ENCODE peak calls at places on chromosomes 7 and 10, in eight cellular contexts. J is mesendoderm, S is hepatocyte, R is dorsolateral prefrontal cortex, G is pancreas, H is ascending aorta, K is small intestine, X is sigmoid colon. V is an unnamed sample.

GRCh38 chr10:1273372-1274097 is 217.3 kb downstream of the WDR37 start:
- DNase-seq in J (no peak), S (no peak), R (no peak), G (no peak), H (no peak), K (no peak), X (no peak), V (no peak)

GRCh38 chr10:987635-987905 is 664 bp upstream of the GTPBP4 start:
- DNase-seq in J (peak; percentile 41), S (no peak), R (no peak), G (no peak), H (no peak), K (no peak), X (no peak), V (peak; percentile 9)

GRCh38 chr10:98467506-98468318 is 21.0 kb upstream of the HPS1 start:
- DNase-seq in J (peak; percentile 93), S (peak; percentile 92), R (peak; percentile 63), G (peak; percentile 76), H (no peak), K (peak; percentile 90), X (peak; percentile 89), V (peak; percentile 68)

GRCh38 chr10:33476757-33477273 is 142.3 kb upstream of the NRP1 start:
- DNase-seq in J (no peak), S (no peak), R (no peak), G (no peak), H (no peak), K (no peak), X (no peak), V (no peak)

GRCh38 chr10:46077616-46078268 is 31.7 kb upstream of the MSMB start:
- DNase-seq in J (no peak), S (no peak), R (no peak), G (no peak), H (no peak), K (no peak), X (no peak), V (no peak)

GRCh38 chr7:158442260-158442659 is 145.4 kb downstream of the PTPRN2 start:
- DNase-seq in J (peak; percentile 46), S (peak; percentile 35), R (no peak), G (no peak), H (no peak), K (no peak), X (no peak), V (no peak)

GRCh38 chr10:13712799-13713581 is 126.2 kb downstream of the PRPF18 start:
- DNase-seq in J (peak; percentile 84), S (peak; percentile 36), R (no peak), G (peak; percentile 38), H (peak; percentile 64), K (peak; percentile 14), X (peak; percentile 93), V (no peak)

GRCh38 chr7:98470131-98470985 is 69.5 kb upstream of the BAIAP2L1 start:
- DNase-seq in J (peak; percentile 86), S (peak; percentile 86), R (no peak), G (peak; percentile 85), H (no peak), K (peak; percentile 84), X (no peak), V (no peak)

GRCh38 chr10:121596668-121597503 is 1.4 kb downstream of the FGFR2 start:
- DNase-seq in J (peak; percentile 85), S (peak; percentile 85), R (no peak), G (no peak), H (no peak), K (peak; percentile 9), X (peak; percentile 85), V (peak; percentile 53)

GRCh38 chr7:141126107-141126506 is 52.2 kb downstream of the TMEM178B start:
- DNase-seq in J (no peak), S (no peak), R (no peak), G (no peak), H (no peak), K (no peak), X (no peak), V (no peak)

GRCh38 chr10:79158004-79158340 is 89.2 kb downstream of the ZMIZ1 start:
- DNase-seq in J (no peak), S (no peak), R (no peak), G (no peak), H (no peak), K (no peak), X (no peak), V (no peak)

GRCh38 chr7:150357277-150357676 is 11.3 kb upstream of the REPIN1 start:
- DNase-seq in J (no peak), S (no peak), R (no peak), G (no peak), H (no peak), K (no peak), X (peak; percentile 51), V (no peak)

GRCh38 chr7:127251048-127251451 is 1.7 kb downstream of the GRM8 start:
- DNase-seq in J (no peak), S (no peak), R (no peak), G (no peak), H (no peak), K (no peak), X (no peak), V (no peak)

GRCh38 chr10:96642973-96643372 is 56.2 kb upstream of the TM9SF3 start:
- DNase-seq in J (peak; percentile 52), S (peak; percentile 55), R (peak; percentile 54), G (peak; percentile 85), H (peak; percentile 29), K (peak; percentile 65), X (peak; percentile 70), V (peak; percentile 30)

GRCh38 chr10:113303747-113304146 is 249.1 kb upstream of the HABP2 start:
- DNase-seq in J (no peak), S (peak; percentile 39), R (no peak), G (no peak), H (no peak), K (no peak), X (no peak), V (no peak)

GRCh38 chr10:28442375-28442774 is 90.5 kb upstream of the WAC start:
- DNase-seq in J (no peak), S (no peak), R (no peak), G (no peak), H (no peak), K (no peak), X (no peak), V (no peak)

GRCh38 chr7:157006205-157006747 is 4.2 kb downstream of the MNX1 start:
- DNase-seq in J (peak; percentile 33), S (no peak), R (no peak), G (peak; percentile 15), H (no peak), K (peak; percentile 85), X (no peak), V (no peak)

GRCh38 chr7:144629011-144629410 is 206.8 kb downstream of the TPK1 start:
- DNase-seq in J (peak; percentile 51), S (no peak), R (no peak), G (no peak), H (no peak), K (no peak), X (no peak), V (no peak)

GRCh38 chr7:32942783-32943653 is 14.2 kb upstream of the FKBP9 start:
- DNase-seq in J (peak; percentile 87), S (peak; percentile 94), R (peak; percentile 57), G (peak; percentile 84), H (peak; percentile 45), K (peak; percentile 85), X (peak; percentile 89), V (peak; percentile 84)

GRCh38 chr7:16129431-16130126 is 291.8 kb downstream of the CRPPA start:
- DNase-seq in J (no peak), S (no peak), R (no peak), G (no peak), H (no peak), K (no peak), X (no peak), V (no peak)

DNA sequence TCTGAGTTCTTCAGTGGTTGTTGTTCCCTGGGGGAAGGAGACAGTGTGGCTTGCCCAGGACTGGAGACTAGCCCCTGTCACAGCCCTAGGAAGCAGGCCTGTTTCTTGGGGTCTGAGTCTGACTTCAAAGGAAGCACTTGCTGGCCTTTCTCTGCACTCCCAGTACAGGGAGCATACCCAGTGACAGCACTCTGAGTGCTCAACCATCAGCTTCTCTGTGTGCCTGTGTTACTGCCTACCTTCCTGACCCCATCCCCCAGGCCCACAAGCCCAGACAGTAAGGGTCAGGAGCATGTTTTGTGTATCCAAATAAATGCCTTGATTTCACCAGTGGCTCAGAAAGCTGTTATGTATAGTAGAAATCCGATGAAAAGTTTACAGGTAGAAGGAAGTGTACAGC is 48.9 kb downstream of the OGDH start:
- DNase-seq in J (no peak), S (no peak), R (no peak), G (no peak), H (no peak), K (no peak), X (no peak), V (no peak)
- H3K27ac ChIP-seq in J (no peak overlapping the region), S (no peak overlapping the region), R (no peak overlapping the region), G (no peak overlapping the region), H (no peak overlapping the region), K (no peak overlapping the region), X (no peak overlapping the region), V (no peak overlapping the region)

GRCh38 chr10:124978376-124978725 is 36.4 kb downstream of the ZRANB1 start:
- DNase-seq in J (no peak), S (no peak), R (no peak), G (no peak), H (no peak), K (no peak), X (no peak), V (no peak)
- H3K27ac ChIP-seq in J (no peak overlapping the region), S (no peak overlapping the region), R (no peak overlapping the region), G (no peak overlapping the region), H (no peak overlapping the region), K (no peak overlapping the region), X (no peak overlapping the region), V (no peak overlapping the region)

DNA sequence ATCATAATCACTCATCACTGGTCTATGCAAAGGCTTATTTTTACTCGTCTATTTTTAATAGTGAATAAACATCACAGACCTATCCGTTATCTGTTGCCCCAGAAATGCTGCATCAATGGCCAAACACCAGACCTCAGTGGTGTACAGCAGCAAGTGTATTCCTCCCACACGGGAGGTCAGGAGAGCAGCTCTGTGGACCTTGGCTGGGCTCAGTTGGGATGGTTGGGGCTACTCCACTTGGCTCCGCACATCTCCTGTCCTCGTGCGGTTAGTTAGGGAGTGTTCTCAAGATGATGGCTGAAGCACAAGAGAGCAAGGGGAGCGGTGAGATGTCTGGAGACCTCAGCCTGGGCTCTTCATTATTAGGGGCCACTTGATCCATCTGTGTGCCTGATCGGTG is 2.0 kb downstream of the AKR1E2 start:
- DNase-seq in J (no peak), S (no peak), R (no peak), G (no peak), H (no peak), K (no peak), X (no peak), V (no peak)
- H3K27ac ChIP-seq in J (no peak overlapping the region), S (no peak overlapping the region), R (no peak overlapping the region), G (no peak overlapping the region), H (no peak overlapping the region), K (no peak overlapping the region), X (no peak overlapping the region), V (no peak overlapping the region)

DNA sequence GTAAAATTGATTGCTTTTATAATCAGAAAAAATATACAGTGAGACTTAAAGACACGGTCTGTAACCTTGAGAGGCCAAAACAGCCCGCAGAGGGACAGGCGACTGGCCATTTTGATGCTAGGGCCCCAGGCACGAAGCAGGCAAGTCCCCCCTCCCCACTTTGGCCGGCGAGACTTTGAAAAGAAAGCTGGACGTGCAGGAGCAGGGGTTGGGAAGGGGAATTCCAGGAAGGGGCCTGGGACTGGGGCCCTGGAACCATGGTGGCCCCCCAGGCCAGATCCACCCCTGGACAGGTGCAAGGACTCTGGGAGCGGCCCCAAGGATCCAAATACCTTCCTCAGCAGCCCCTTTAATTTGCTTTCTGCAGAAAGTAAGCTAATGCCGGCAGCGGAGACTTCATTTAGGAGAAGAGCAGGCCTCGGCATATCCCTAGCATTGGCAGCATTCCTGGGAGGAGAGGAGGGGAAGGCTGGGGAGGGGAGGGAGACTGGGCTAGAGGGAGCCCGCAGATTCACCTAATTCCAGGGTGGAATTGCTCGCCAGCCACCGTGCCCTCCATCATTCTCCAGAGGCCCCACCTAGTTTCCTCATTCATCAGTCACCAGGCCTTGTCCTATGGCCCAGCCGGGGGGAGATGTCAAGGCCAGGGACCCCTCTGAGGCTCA is 24.9 kb upstream of the TNRC18 start:
- DNase-seq in J (peak; percentile 72), S (no peak), R (no peak), G (no peak), H (no peak), K (no peak), X (no peak), V (no peak)
- H3K27ac ChIP-seq in J (no peak overlapping the region), S (no peak overlapping the region), R (no peak overlapping the region), G (no peak overlapping the region), H (no peak overlapping the region), K (no peak overlapping the region), X (no peak overlapping the region), V (no peak overlapping the region)

V was measured in caudate nucleus.